ENCODE peak calls at places on chromosomes 16 and 17, in nine cellular contexts. N is PC-9; E is spleen; X is effector memory CD4-positive, alpha-beta T cell; M is mesendoderm; T is WERI-Rb-1; R is GM06990; U is thyroid gland; I is tibial nerve. J is an unnamed sample. For H3K27me3 and H3K36me3, the result is how much of the 10 kb centered on the place peaks cover.

GRCh38 chr16:85083051-85083639 is 29.1 kb downstream of the CIBAR2 start:
- DNase-seq in I (no peak), N (no peak), R (peak), X (no peak), U (no peak), E (no peak), T (no peak), M (no peak), J (peak)

GRCh38 chr16:69885722-69886121 is 65.4 kb upstream of the CLEC18A start:
- DNase-seq in R (no peak), I (no peak), N (no peak), E (no peak), T (no peak), U (no peak), M (peak), X (no peak), J (no peak)

GRCh38 chr17:50051082-50051576 is 4.8 kb upstream of the ITGA3 start:
- DNase-seq in E (peak), M (peak), I (no peak), U (no peak), R (peak), T (no peak), X (no peak), N (peak), J (no peak)

GRCh38 chr16:8572919-8573724 is 17.2 kb downstream of the TMEM114 start:
- DNase-seq in U (no peak), T (no peak), E (no peak), I (peak), R (no peak), X (no peak), M (peak), N (peak), J (peak)

GRCh38 chr17:61410555-61411089 is 11.0 kb downstream of the TBX2 start:
- DNase-seq in X (peak), N (peak), T (peak), E (peak), U (peak), I (peak), R (peak), M (peak), J (peak)

GRCh38 chr17:61251939-61252865 is 147.4 kb upstream of the TBX2 start:
- DNase-seq in X (no peak), U (peak), M (no peak), R (no peak), T (no peak), I (peak), E (peak), N (no peak), J (no peak)

GRCh38 chr17:17645961-17646360 is 35.3 kb upstream of the RAI1 start:
- DNase-seq in I (no peak), X (no peak), T (no peak), M (no peak), R (no peak), U (no peak), E (no peak), N (no peak), J (no peak)

GRCh38 chr16:67666032-67666537 is 465 bp downstream of the ENKD1 start:
- DNase-seq in E (peak), T (peak), I (no peak), U (peak), X (no peak), N (no peak), R (no peak), M (peak), J (peak)

GRCh38 chr16:88552166-88552565 is 18.0 kb upstream of the ZC3H18 start:
- DNase-seq in U (no peak), I (no peak), X (no peak), R (no peak), N (no peak), E (no peak), M (no peak), T (no peak), J (peak)

GRCh38 chr17:36674278-36674650 is 72.9 kb downstream of the MRM1 start:
- DNase-seq in N (no peak), U (no peak), T (no peak), E (no peak), M (no peak), I (no peak), R (no peak), X (peak), J (no peak)

GRCh38 chr16:9039208-9039607 is 52.2 kb upstream of the HAPSTR1 start:
- DNase-seq in E (no peak), M (peak), N (no peak), R (no peak), X (no peak), T (no peak), I (no peak), U (no peak), J (no peak)

GRCh38 chr17:5203178-5203907 is 11.7 kb upstream of the ZNF594 start:
- DNase-seq in X (no peak), I (no peak), T (no peak), R (no peak), U (no peak), E (no peak), M (no peak), N (no peak), J (no peak)

GRCh38 chr17:9178319-9178718 is 157.0 kb downstream of the NTN1 start:
- DNase-seq in X (no peak), R (no peak), E (no peak), T (no peak), I (no peak), M (peak), U (no peak), N (no peak), J (no peak)

GRCh38 chr16:85197611-85198566 is 85.6 kb upstream of the CIBAR2 start:
- DNase-seq in M (no peak), X (no peak), I (no peak), N (no peak), E (peak), R (no peak), U (no peak), T (no peak), J (no peak)

GRCh38 chr17:44581868-44582267 is 24.6 kb downstream of the FZD2 start:
- DNase-seq in X (no peak), R (no peak), U (no peak), I (no peak), N (no peak), M (no peak), E (no peak), T (peak), J (no peak)

GRCh38 chr16:55292491-55292890 is 31.5 kb upstream of the IRX6 start:
- DNase-seq in U (no peak), X (no peak), R (no peak), T (no peak), I (no peak), N (no peak), E (no peak), M (peak), J (peak)

GRCh38 chr17:16909887-16910286 is 62.0 kb downstream of the TNFRSF13B start:
- DNase-seq in I (no peak), U (no peak), T (no peak), R (no peak), X (no peak), E (no peak), N (no peak), M (no peak), J (no peak)

GRCh38 chr17:16281351-16281750 is 64.3 kb downstream of the PIGL start:
- DNase-seq in U (no peak), M (no peak), X (no peak), T (no peak), E (no peak), R (no peak), N (no peak), I (no peak), J (no peak)

DNA sequence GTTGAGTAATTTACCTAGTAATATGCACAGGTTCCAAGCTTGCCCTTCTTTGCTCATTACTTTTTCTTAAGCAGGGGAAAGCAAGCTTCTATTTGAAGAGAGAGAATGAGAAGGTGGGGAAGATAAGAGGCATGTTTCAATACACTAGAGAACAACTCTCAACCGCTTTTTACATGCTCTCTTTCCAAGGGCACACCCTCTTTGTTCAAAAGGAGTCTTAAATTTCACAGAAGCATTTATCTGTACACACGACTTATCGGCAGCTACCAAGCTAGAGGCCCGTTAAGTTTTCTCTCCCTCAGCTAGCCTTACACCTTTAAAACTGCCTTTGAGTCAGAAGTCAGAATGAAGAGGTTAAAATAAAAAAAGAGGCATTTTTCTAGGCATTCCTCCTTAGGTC is 79.6 kb downstream of the STH start:
- DNase-seq in X (no peak), N (no peak), T (no peak), U (no peak), R (no peak), I (no peak), E (no peak), M (no peak), J (no peak)
- H3K27me3 ChIP-seq in X (under half), N (under half), T (under half), U (under half), R (under half), I (under half), E (under half), M (under half), J (under half)

DNA sequence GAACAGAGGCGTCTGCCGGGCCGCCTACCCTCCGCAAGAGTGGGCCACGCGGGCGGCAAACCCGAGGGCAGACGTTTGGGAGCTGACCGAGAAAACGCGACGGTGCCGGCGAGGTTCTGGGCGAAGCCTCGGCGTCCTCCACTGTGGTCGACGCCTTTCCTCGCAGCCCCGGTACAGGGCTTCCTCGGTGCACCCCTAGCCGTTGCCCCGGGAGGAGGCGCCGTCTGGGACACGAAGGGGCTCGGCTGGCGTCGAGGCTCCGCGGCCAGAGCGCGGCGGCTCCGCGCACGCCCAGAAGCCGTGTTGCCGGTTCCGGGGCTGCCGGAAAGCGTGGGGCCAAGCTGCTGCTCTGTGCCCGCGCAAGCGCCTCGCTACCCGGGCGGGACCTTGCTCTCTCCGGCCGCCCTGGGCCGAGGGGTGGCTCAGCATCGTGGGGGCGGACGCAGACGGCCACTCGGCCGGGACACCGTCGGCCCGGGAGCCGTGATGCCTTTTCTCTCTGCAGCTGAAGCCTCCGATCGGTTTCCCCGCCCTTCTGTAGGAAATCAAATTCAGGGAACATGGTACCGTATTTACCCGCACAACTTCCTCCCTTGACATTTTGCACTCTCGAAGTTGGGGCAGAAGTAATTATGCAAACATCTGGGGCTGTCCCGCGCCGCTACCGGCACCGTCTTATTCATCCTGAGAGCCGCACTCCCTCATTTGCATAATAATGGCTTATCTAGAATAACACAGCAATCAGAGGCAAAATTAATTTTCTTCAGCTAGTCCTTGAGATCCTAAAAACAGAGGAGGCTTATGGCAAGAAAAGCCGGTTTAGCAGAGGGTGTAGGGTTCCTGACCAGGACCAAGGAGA is 7.3 kb upstream of the CBX8 start:
- DNase-seq in U (no peak), M (no peak), N (no peak), X (no peak), T (no peak), I (no peak), E (no peak), R (peak), J (peak)
- H3K4me3 ChIP-seq in U (no peak), M (no peak), N (no peak), X (no peak), T (no peak), I (no peak), E (no peak), R (peak), J (no peak)

DNA sequence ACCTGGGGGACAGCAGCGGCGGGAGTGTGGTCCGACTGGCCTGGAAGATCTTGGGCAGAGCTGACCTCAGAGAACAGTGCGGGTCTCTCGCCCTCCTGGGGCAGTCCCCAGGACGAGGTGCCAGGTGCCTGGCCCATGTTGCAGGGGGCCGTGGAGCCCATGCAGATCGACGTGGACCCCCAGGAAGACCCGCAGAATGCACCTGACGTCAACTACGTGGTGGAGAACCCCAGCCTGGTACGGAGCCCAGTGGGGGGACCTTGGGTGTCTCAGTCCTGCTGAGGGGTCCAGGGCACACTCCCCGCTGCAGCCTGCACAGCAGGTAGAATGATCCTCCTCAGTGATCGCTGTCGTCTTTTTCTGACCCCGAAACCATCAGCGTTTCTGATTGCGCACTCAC is 1.4 kb downstream of the GPS1 start:
- DNase-seq in N (no peak), U (no peak), R (peak), I (no peak), M (no peak), X (no peak), E (peak), T (no peak), J (no peak)
- H3K36me3 ChIP-seq in N (under half), U (under half), R (under half), I (under half), M (under half), X (under half), E (under half), T (half or more), J (under half)

GRCh38 chr16:24844101-24845030 is 1.4 kb upstream of the SLC5A11 start:
- DNase-seq in U (no peak), X (no peak), I (no peak), E (no peak), R (no peak), M (peak), N (peak), T (peak), J (peak)

GRCh38 chr16:24837969-24838368 is 7.8 kb upstream of the SLC5A11 start:
- DNase-seq in T (no peak), M (no peak), R (no peak), U (no peak), E (no peak), N (no peak), I (no peak), X (no peak), J (no peak)

GRCh38 chr16:24838554-24839266 is 7.1 kb upstream of the SLC5A11 start:
- DNase-seq in I (peak), M (no peak), E (no peak), N (peak), T (no peak), U (peak), X (no peak), R (no peak), J (no peak)

GRCh38 chr16:24839347-24839972 is 6.3 kb upstream of the SLC5A11 start:
- DNase-seq in N (no peak), T (no peak), I (no peak), X (no peak), U (peak), E (no peak), R (no peak), M (no peak), J (no peak)

GRCh38 chr16:24841291-24841690 is 4.5 kb upstream of the SLC5A11 start:
- DNase-seq in N (no peak), U (no peak), I (no peak), E (no peak), M (no peak), R (no peak), X (no peak), T (no peak), J (no peak)
- H3K27me3 ChIP-seq in N (under half), U (under half), I (under half), E (under half), M (under half), R (under half), X (under half), T (under half), J (under half)

DNA sequence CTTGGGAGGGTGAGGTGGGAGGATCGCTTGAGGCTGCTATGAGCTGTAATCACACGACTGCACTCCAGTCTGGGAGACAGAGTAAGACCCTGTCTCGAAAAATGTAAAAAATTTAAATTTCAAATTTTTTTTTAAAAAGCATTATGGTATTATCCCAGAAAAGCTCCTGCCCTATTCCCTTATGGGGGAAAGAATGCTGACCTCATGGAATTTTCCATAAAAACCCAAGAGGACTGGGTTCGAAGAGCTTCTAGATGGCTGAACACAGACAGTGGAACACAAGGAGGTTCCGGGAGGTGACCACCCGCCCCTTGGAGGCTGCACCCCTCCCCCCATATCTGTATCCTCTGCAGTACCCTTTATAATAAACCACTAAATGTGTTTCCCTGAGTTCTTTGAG is 4.0 kb downstream of the EIF4A3 start:
- DNase-seq in U (no peak), R (no peak), E (no peak), M (no peak), X (no peak), T (no peak), I (no peak), N (no peak), J (no peak)
- H3K4me3 ChIP-seq in U (no peak), R (no peak), E (no peak), M (no peak), X (no peak), T (no peak), I (no peak), N (no peak), J (no peak)

J was measured in H7.